ENCODE peak calls at places on chromosomes 2 and 18, in nine cellular contexts. V is kidney epithelial cell; Q is foreskin fibroblast; G is CD8-positive, alpha-beta T cell; L is A549; P is PC-9; J is left ventricle myocardium superior; O is mucosa of gallbladder; H is HS-5. M is an unnamed sample.
A peak's percentile ranks its signal among the peaks of the same experiment; 100 is the strongest.

GRCh38 chr2:122478773-122479172 is 723.3 kb downstream of the TSN start:
- DNase-seq in G (no peak), H (peak; percentile 19), V (no peak), O (no peak), Q (no peak), J (no peak), L (no peak), P (no peak), M (no peak)

GRCh38 chr2:236657801-236658200 is 88.2 kb downstream of the ACKR3 start:
- DNase-seq in H (no peak), P (peak; percentile 32), L (no peak), Q (no peak), V (no peak), O (peak; percentile 2), G (no peak), J (no peak), M (no peak)

GRCh38 chr2:223644116-223644515 is 42.0 kb upstream of the SCG2 start:
- DNase-seq in Q (no peak), O (no peak), V (no peak), P (no peak), H (no peak), G (no peak), L (no peak), J (no peak), M (no peak)

GRCh38 chr18:67783215-67783946 is 266.9 kb upstream of the DSEL start:
- DNase-seq in G (no peak), L (peak; percentile 20), J (no peak), P (peak; percentile 66), Q (peak; percentile 87), O (no peak), H (peak; percentile 78), V (peak; percentile 83), M (no peak)

GRCh38 chr2:18473241-18473841 is 87.1 kb downstream of the RDH14 start:
- DNase-seq in V (peak; percentile 52), J (peak; percentile 35), L (no peak), Q (peak; percentile 94), P (no peak), O (no peak), G (no peak), H (peak; percentile 47), M (no peak)

GRCh38 chr2:74741076-74741460 is 87.0 kb downstream of the SEMA4F start:
- DNase-seq in Q (no peak), J (no peak), L (no peak), P (no peak), H (no peak), G (no peak), O (no peak), V (no peak), M (no peak)

GRCh38 chr2:73291093-73291460 is 2.3 kb downstream of the EGR4 start:
- DNase-seq in H (no peak), L (peak; percentile 65), O (peak; percentile 60), P (no peak), J (peak; percentile 72), G (peak; percentile 62), Q (peak; percentile 33), V (no peak), M (no peak)

GRCh38 chr2:241197947-241198346 is 9.5 kb downstream of the ANO7 start:
- DNase-seq in L (no peak), V (no peak), H (no peak), G (no peak), O (no peak), P (no peak), J (no peak), Q (no peak), M (no peak)

GRCh38 chr2:10240911-10241610 is 61.6 kb upstream of the HPCAL1 start:
- DNase-seq in H (no peak), Q (no peak), P (no peak), O (no peak), L (no peak), V (no peak), G (no peak), J (peak; percentile 10), M (no peak)

GRCh38 chr2:73297151-73297559 is 3.8 kb upstream of the EGR4 start:
- DNase-seq in P (no peak), V (no peak), G (no peak), H (no peak), Q (no peak), L (no peak), J (no peak), O (no peak), M (no peak)

GRCh38 chr2:198465970-198466369 is 661.6 kb downstream of the PLCL1 start:
- DNase-seq in Q (no peak), V (no peak), L (no peak), P (no peak), G (no peak), O (no peak), H (no peak), J (no peak), M (no peak)

GRCh38 chr2:81835318-81836000 is 1530.9 kb upstream of the LRRTM1 start:
- DNase-seq in J (no peak), O (no peak), G (no peak), P (peak; percentile 35), Q (no peak), L (no peak), V (no peak), H (peak; percentile 87), M (no peak)

GRCh38 chr18:66993492-66993891 is 389.6 kb upstream of the CDH19 start:
- DNase-seq in Q (no peak), H (no peak), V (peak; percentile 54), L (peak; percentile 1), G (no peak), P (no peak), J (no peak), O (peak; percentile 64), M (no peak)

GRCh38 chr2:32910883-32911598 is 35.7 kb upstream of the LTBP1 start:
- DNase-seq in V (no peak), J (no peak), L (no peak), P (no peak), Q (no peak), O (no peak), G (no peak), H (no peak), M (no peak)

GRCh38 chr2:60569680-60570111 is 16.2 kb upstream of the BCL11A start:
- DNase-seq in Q (no peak), P (no peak), J (no peak), H (no peak), V (no peak), G (no peak), O (no peak), L (no peak), M (no peak)